ENCODE peak calls at places on chromosomes 1 and 21, in ten cellular contexts. Y is BJ, H is thyroid gland, C is fibroblast of mammary gland, R is cardiac fibroblast, U is HL-60, G is endothelial cell of umbilical vein, S is AG09309, K is HepG2, Z is mucosa of descending colon. F is an unnamed sample.
A peak's percentile ranks its signal among the peaks of the same experiment; 100 is the strongest.

GRCh38 chr1:219837274-219837993 is 90.9 kb downstream of the SLC30A10 start:
- DNase-seq in Y (no peak), K (peak; percentile 59), H (no peak), G (peak; percentile 55), R (peak; percentile 69), U (no peak), S (peak; percentile 20), Z (peak; percentile 74), C (peak; percentile 63), F (peak; percentile 9)

GRCh38 chr1:211632117-211632807 is 43.2 kb downstream of the NEK2 start:
- DNase-seq in S (no peak), U (no peak), Y (no peak), G (peak; percentile 38), Z (no peak), H (no peak), C (no peak), R (no peak), K (no peak), F (no peak)

GRCh38 chr1:170696591-170697337 is 32.8 kb downstream of the PRRX1 start:
- DNase-seq in G (no peak), U (no peak), Y (no peak), K (no peak), Z (no peak), H (no peak), R (no peak), S (no peak), C (no peak), F (no peak)

GRCh38 chr1:87683557-87683956 is 354.9 kb downstream of the LMO4 start:
- DNase-seq in R (no peak), S (no peak), C (no peak), H (no peak), Y (no peak), Z (no peak), K (no peak), U (no peak), G (peak; percentile 2), F (no peak)

GRCh38 chr1:3821004-3821933 is 25.0 kb upstream of the LRRC47 start:
- DNase-seq in H (peak; percentile 78), S (no peak), Y (no peak), K (no peak), C (no peak), U (no peak), R (no peak), Z (no peak), G (no peak), F (no peak)

GRCh38 chr21:34647552-34647951 is 21.2 kb upstream of the CLIC6 start:
- DNase-seq in Z (no peak), U (no peak), S (no peak), K (no peak), R (no peak), Y (no peak), C (no peak), H (no peak), G (no peak), F (no peak)

GRCh38 chr1:200384818-200385390 is 24.9 kb downstream of the ZNF281 start:
- DNase-seq in S (no peak), G (no peak), R (no peak), U (no peak), K (no peak), C (no peak), Z (no peak), H (no peak), Y (no peak), F (no peak)

GRCh38 chr21:38820471-38821239 is 14.9 kb downstream of the ETS2 start:
- DNase-seq in C (no peak), S (no peak), K (no peak), U (no peak), G (no peak), H (peak; percentile 40), R (no peak), Y (no peak), Z (peak; percentile 57), F (no peak)

GRCh38 chr1:164563821-164564251 is 4.9 kb downstream of the PBX1 start:
- DNase-seq in R (peak; percentile 48), H (no peak), C (peak; percentile 45), K (no peak), G (peak; percentile 23), U (no peak), S (no peak), Y (no peak), Z (no peak), F (no peak)

GRCh38 chr1:22711591-22712501 is 1.2 kb downstream of the EPHB2 start:
- DNase-seq in Y (no peak), S (no peak), R (peak; percentile 17), H (peak; percentile 24), K (no peak), C (peak; percentile 24), G (peak; percentile 48), Z (peak; percentile 62), U (no peak), F (no peak)

GRCh38 chr1:80392529-80392928 is 1386.0 kb upstream of the ADGRL4 start:
- DNase-seq in C (peak; percentile 80), R (peak; percentile 82), Y (no peak), S (no peak), U (no peak), H (no peak), Z (no peak), G (peak; percentile 9), K (peak; percentile 2), F (no peak)

GRCh38 chr1:212067790-212068189 is 32.2 kb downstream of the DTL start:
- DNase-seq in U (no peak), H (no peak), S (no peak), Z (no peak), Y (no peak), C (no peak), G (peak; percentile 96), K (no peak), R (no peak), F (no peak)

GRCh38 chr1:37420461-37420860 is 53.9 kb upstream of the ZC3H12A start:
- DNase-seq in C (peak; percentile 8), S (no peak), Z (no peak), Y (no peak), H (no peak), R (peak; percentile 16), K (no peak), G (no peak), U (no peak), F (no peak)

GRCh38 chr1:174799136-174799479 is 200.6 kb upstream of the CACYBP start:
- DNase-seq in S (no peak), R (no peak), U (no peak), K (no peak), G (no peak), Y (no peak), H (no peak), C (no peak), Z (no peak), F (no peak)

GRCh38 chr1:159040206-159040605 is 30.5 kb downstream of the IFI16 start:
- DNase-seq in S (peak; percentile 43), K (no peak), C (peak; percentile 39), R (peak; percentile 82), Z (no peak), Y (peak; percentile 42), G (no peak), U (no peak), H (no peak), F (peak; percentile 62)

GRCh38 chr1:8217011-8217711 is 100.8 kb upstream of the SLC45A1 start:
- DNase-seq in U (no peak), S (no peak), G (peak; percentile 26), R (no peak), K (no peak), Y (no peak), H (peak; percentile 60), Z (peak; percentile 37), C (peak; percentile 27), F (no peak)

GRCh38 chr1:204844326-204844725 is 26.3 kb upstream of the NFASC start:
- DNase-seq in H (no peak), Y (no peak), S (no peak), R (no peak), K (no peak), C (no peak), G (no peak), Z (no peak), U (no peak), F (no peak)

GRCh38 chr1:20184997-20185833 is 681 bp upstream of the UBXN10 start:
- DNase-seq in R (no peak), H (no peak), S (no peak), G (no peak), Z (peak; percentile 29), U (peak; percentile 72), Y (no peak), K (no peak), C (no peak), F (no peak)
- H3K4me3 ChIP-seq in R (no peak overlapping the region), H (no peak overlapping the region), S (no peak overlapping the region), G (no peak overlapping the region), Z (peak overlapping the region; percentile 14), U (no peak overlapping the region), Y (no peak overlapping the region), K (no peak overlapping the region), C (no peak overlapping the region), F (no peak overlapping the region)

DNA sequence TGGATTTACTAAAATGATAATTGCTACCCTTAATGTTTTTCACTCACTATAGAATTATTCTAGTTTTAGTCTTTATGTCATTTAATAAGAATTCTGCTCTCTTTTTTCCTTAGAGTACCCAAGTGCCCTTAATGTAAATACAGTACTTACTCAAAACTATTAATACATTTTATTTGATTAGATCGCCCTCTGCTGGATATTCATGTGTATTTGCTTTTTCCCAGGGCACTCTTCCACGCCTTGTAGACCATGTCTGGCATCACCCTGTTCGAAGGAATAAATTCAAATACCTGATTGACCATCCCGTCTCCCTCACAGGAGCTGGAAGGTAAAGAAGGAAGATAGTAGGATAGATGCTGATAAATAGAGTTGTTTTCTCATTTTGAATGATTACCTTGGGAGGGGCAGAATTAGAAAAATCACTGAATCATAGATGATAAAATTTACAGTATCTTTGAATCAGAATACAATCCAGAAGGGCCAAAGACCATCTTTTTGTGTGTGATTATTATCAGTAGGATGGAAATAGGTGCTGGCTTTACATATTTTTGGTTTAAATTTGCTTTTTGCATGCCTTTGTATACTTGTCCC is 4.1 kb downstream of the AXDND1 start:
- DNase-seq in Y (no peak), Z (peak; percentile 61), K (peak; percentile 53), H (no peak), G (peak; percentile 79), U (peak; percentile 29), S (peak; percentile 39), R (peak; percentile 85), C (peak; percentile 79), F (peak; percentile 31)
- H3K4me3 ChIP-seq in Y (no peak overlapping the region), Z (no peak overlapping the region), K (no peak overlapping the region), H (no peak overlapping the region), G (no peak overlapping the region), U (no peak overlapping the region), S (no peak overlapping the region), R (no peak overlapping the region), C (no peak overlapping the region), F (no peak overlapping the region)

DNA sequence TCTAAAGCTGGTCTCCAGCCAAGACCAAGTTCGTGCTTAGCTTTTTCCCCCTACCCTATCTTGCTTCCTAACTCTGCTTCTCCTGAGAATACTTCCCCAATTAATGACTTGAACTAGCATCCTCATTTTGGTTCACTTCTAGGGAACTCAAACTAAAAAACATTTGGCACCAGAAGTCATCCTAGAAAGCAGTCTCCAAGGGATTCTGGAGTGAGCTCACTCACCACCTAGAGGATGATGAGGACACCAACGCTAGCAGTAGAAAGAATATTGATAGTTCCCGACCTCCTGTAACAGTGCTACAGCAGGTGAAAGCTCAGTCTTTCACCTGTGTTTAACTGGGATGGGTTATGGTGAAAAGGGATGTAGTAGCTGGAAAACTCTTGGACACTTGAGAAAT is 4.7 kb upstream of the PSMB2 start:
- DNase-seq in U (no peak), R (peak; percentile 21), G (no peak), H (no peak), Y (no peak), C (peak; percentile 31), K (no peak), Z (no peak), S (no peak), F (no peak)
- H3K4me3 ChIP-seq in U (no peak overlapping the region), R (no peak overlapping the region), G (no peak overlapping the region), H (no peak overlapping the region), Y (no peak overlapping the region), C (no peak overlapping the region), K (no peak overlapping the region), Z (no peak overlapping the region), S (no peak overlapping the region), F (no peak overlapping the region)

GRCh38 chr21:41369105-41369914 is 7.5 kb downstream of the MX2 start:
- DNase-seq in G (no peak), S (no peak), Z (peak; percentile 21), H (peak; percentile 44), R (peak; percentile 3), Y (no peak), K (peak; percentile 40), U (no peak), C (peak; percentile 31), F (no peak)
- H3K4me3 ChIP-seq in G (no peak overlapping the region), S (no peak overlapping the region), Z (no peak overlapping the region), H (no peak overlapping the region), R (no peak overlapping the region), Y (no peak overlapping the region), K (peak overlapping the region; percentile 73), U (no peak overlapping the region), C (peak overlapping the region; percentile 20), F (no peak overlapping the region)